ENCODE peak calls at places on chromosomes 13 and 19, in ten cellular contexts. M is activated B cell treated with CpG ODN at 0.5 μM for 24 hours, O is nephron progenitor cell, X is suprapubic skin, R is uterus, P is epithelial cell of esophagus, A is AG04450, F is heart left ventricle, V is osteocyte, I is cardiac muscle cell. C is an unnamed sample.

GRCh38 chr19:10517361-10517759 is at the start of gene S1PR5:
- DNase-seq in P (peak; percentile 44), V (peak; percentile 85), F (no peak), A (no peak), O (peak; percentile 73), R (no peak), X (no peak), I (peak; percentile 38), M (no peak), C (no peak)

GRCh38 chr19:54452626-54453025 is 3.6 kb downstream of the LENG8 start:
- DNase-seq in A (no peak), I (no peak), P (no peak), F (no peak), O (no peak), R (no peak), M (no peak), X (no peak), V (no peak), C (no peak)

GRCh38 chr13:98990701-98991100 is 12.8 kb upstream of the DOCK9 start:
- DNase-seq in A (no peak), V (no peak), P (peak; percentile 77), X (no peak), O (no peak), M (no peak), F (no peak), R (no peak), I (no peak), C (no peak)

GRCh38 chr13:57633950-57634828 is 2.6 kb downstream of the PCDH17 start:
- DNase-seq in P (no peak), V (no peak), A (no peak), F (peak; percentile 62), R (no peak), O (peak; percentile 16), X (peak; percentile 48), I (no peak), M (no peak), C (no peak)

GRCh38 chr19:50547385-50548190 is 20.6 kb downstream of the LRRC4B start:
- DNase-seq in P (no peak), M (no peak), A (no peak), R (no peak), I (no peak), V (no peak), O (no peak), F (no peak), X (no peak), C (no peak)

GRCh38 chr13:91623151-91623550 is 224.7 kb downstream of the GPC5 start:
- DNase-seq in A (no peak), M (no peak), V (no peak), P (no peak), O (no peak), X (no peak), I (no peak), F (no peak), R (no peak), C (no peak)

GRCh38 chr19:42601811-42602443 is 7.2 kb upstream of the CEACAM8 start:
- DNase-seq in X (no peak), V (no peak), A (no peak), O (peak; percentile 56), R (no peak), M (no peak), I (peak; percentile 42), P (peak; percentile 63), F (no peak), C (peak; percentile 27)

GRCh38 chr13:74869846-74870245 is 612.1 kb downstream of the TBC1D4 start:
- DNase-seq in M (no peak), O (no peak), R (no peak), F (no peak), X (no peak), V (no peak), A (no peak), P (peak; percentile 26), I (no peak), C (no peak)

GRCh38 chr19:51365211-51366049 is 758 bp downstream of the ETFB start:
- DNase-seq in R (peak; percentile 30), V (no peak), O (no peak), I (peak; percentile 61), F (no peak), A (no peak), P (peak; percentile 39), M (peak; percentile 41), X (no peak), C (peak; percentile 64)

GRCh38 chr19:38035515-38036495 is 128.8 kb downstream of the SIPA1L3 start:
- DNase-seq in R (no peak), O (peak; percentile 42), X (no peak), A (no peak), P (no peak), V (no peak), F (no peak), M (no peak), I (no peak), C (no peak)

GRCh38 chr13:110419391-110419791 is 112.3 kb downstream of the COL4A2 start:
- DNase-seq in X (no peak), F (no peak), R (no peak), M (no peak), P (peak; percentile 70), I (no peak), O (no peak), V (no peak), A (no peak), C (no peak)

GRCh38 chr13:69553976-69554375 is 553.6 kb upstream of the ATXN8OS start:
- DNase-seq in R (no peak), P (no peak), O (no peak), I (no peak), F (no peak), X (no peak), M (no peak), A (no peak), V (no peak), C (no peak)

GRCh38 chr19:29516821-29517395 is 8.9 kb upstream of the VSTM2B start:
- DNase-seq in O (no peak), P (no peak), F (peak; percentile 43), A (no peak), X (no peak), M (no peak), I (no peak), R (no peak), V (no peak), C (no peak)

GRCh38 chr13:95679722-95680121 is 2.8 kb downstream of the DNAJC3 start:
- DNase-seq in F (no peak), M (no peak), P (no peak), I (no peak), V (no peak), A (no peak), X (no peak), O (no peak), R (no peak), C (no peak)

GRCh38 chr13:98994896-98995295 is 17.0 kb upstream of the DOCK9 start:
- DNase-seq in M (no peak), X (no peak), I (no peak), V (no peak), R (no peak), O (no peak), A (no peak), P (peak; percentile 57), F (no peak), C (no peak)

GRCh38 chr19:6772028-6772865 is at the start of gene VAV1:
- DNase-seq in M (peak; percentile 71), I (no peak), F (peak; percentile 85), R (no peak), P (no peak), A (no peak), O (no peak), X (peak; percentile 75), V (no peak), C (peak; percentile 93)

GRCh38 chr13:26498524-26499208 is 58.8 kb upstream of the WASF3 start:
- DNase-seq in X (no peak), P (peak; percentile 28), I (no peak), M (no peak), V (no peak), R (no peak), A (no peak), F (no peak), O (no peak), C (no peak)

GRCh38 chr13:65929436-65929835 is 1300.7 kb downstream of the PCDH9 start:
- DNase-seq in X (no peak), A (peak; percentile 37), V (no peak), P (no peak), I (no peak), M (no peak), O (no peak), R (no peak), F (no peak), C (no peak)

GRCh38 chr19:51002542-51003311 is 1.3 kb upstream of the KLK8 start:
- DNase-seq in O (peak; percentile 68), I (peak; percentile 22), R (no peak), A (no peak), V (no peak), M (no peak), F (no peak), P (peak; percentile 16), X (peak; percentile 81), C (peak; percentile 25)

DNA sequence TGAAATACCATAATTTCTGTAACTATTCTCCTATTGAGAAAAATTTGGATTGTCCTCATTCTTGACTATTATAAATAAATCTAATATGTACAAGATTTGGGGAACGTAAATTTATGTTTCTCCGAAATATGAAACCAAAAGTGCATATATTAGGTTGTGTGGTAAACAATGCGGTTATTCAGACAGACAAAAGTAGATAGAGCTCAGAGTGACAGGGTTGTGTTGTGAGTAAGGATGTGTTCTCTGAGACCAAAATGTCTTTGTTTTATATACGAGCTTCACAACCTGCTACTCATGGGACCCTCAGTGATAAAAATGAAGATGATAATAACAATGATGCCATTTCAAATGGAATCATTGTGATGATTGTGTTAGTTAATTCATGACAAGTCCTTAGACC is 796.3 kb upstream of the SLC10A2 start:
- DNase-seq in O (no peak), V (no peak), P (no peak), X (no peak), A (no peak), R (no peak), I (no peak), F (no peak), M (no peak), C (no peak)
- TF ChIP-seq CTCF in O (no peak), V (no peak), P (no peak), X (no peak), A (no peak), R (no peak), I (no peak), F (no peak), M (no peak), C (no peak)

GRCh38 chr13:33119022-33119735 is 103.0 kb downstream of the KL start:
- DNase-seq in A (no peak), V (no peak), M (no peak), X (no peak), F (no peak), I (no peak), R (no peak), P (no peak), O (no peak), C (no peak)
- TF ChIP-seq CTCF in A (no peak), V (no peak), M (no peak), X (no peak), F (no peak), I (no peak), R (no peak), P (no peak), O (no peak), C (no peak)

GRCh38 chr19:34926685-34927375 is at the start of gene ZNF30:
- DNase-seq in V (peak; percentile 97), X (peak; percentile 88), F (peak; percentile 96), O (peak; percentile 90), M (peak; percentile 75), P (peak; percentile 86), I (peak; percentile 96), A (peak; percentile 78), R (peak; percentile 83), C (peak; percentile 79)
- TF ChIP-seq CTCF in V (no peak), X (no peak), F (peak; percentile 12), O (no peak), M (no peak), P (no peak), I (no peak), A (no peak), R (no peak), C (no peak)

GRCh38 chr13:39773833-39774232 is 118.4 kb downstream of the COG6 start:
- DNase-seq in V (no peak), I (no peak), M (no peak), O (no peak), P (no peak), R (no peak), X (no peak), A (no peak), F (no peak), C (no peak)
- TF ChIP-seq CTCF in V (no peak), I (no peak), M (no peak), O (no peak), P (no peak), R (no peak), X (no peak), A (no peak), F (no peak), C (no peak)